ENCODE peak calls at places on chromosomes 7 and 10, in nine cellular contexts. One of them, this sample, is unnamed.
A peak's percentile ranks its signal among the peaks of the same experiment; 100 is the strongest.

GRCh38 chr7:89680161-89680560 is 474.1 kb upstream of the STEAP1 start:
- DNase-seq in psoas muscle: no peak
- DNase-seq in HepG2: no peak
- DNase-seq in GM20000: no peak
- DNase-seq in neural progenitor cell: no peak
- DNase-seq in cardiac muscle cell: no peak
- DNase-seq in mucosa of descending colon: no peak
- DNase-seq in PC-9: no peak
- DNase-seq in WTC11: no peak
- DNase-seq in this sample: no peak

GRCh38 chr7:126700807-126701604 is 551.7 kb downstream of the GRM8 start:
- DNase-seq in psoas muscle: no peak
- DNase-seq in HepG2: peak; percentile 41
- DNase-seq in GM20000: peak; percentile 76
- DNase-seq in neural progenitor cell: peak; percentile 20
- DNase-seq in cardiac muscle cell: peak; percentile 59
- DNase-seq in mucosa of descending colon: peak; percentile 66
- DNase-seq in PC-9: peak; percentile 90
- DNase-seq in WTC11: peak; percentile 48
- DNase-seq in this sample: peak; percentile 60

GRCh38 chr7:77954773-77955562 is 156.4 kb downstream of the PHTF2 start:
- DNase-seq in psoas muscle: no peak
- DNase-seq in HepG2: no peak
- DNase-seq in GM20000: no peak
- DNase-seq in neural progenitor cell: no peak
- DNase-seq in cardiac muscle cell: no peak
- DNase-seq in mucosa of descending colon: no peak
- DNase-seq in PC-9: no peak
- DNase-seq in WTC11: no peak
- DNase-seq in this sample: no peak

GRCh38 chr7:158469396-158470051 is 118.1 kb downstream of the PTPRN2 start:
- DNase-seq in psoas muscle: no peak
- DNase-seq in HepG2: no peak
- DNase-seq in GM20000: no peak
- DNase-seq in neural progenitor cell: no peak
- DNase-seq in cardiac muscle cell: no peak
- DNase-seq in mucosa of descending colon: no peak
- DNase-seq in PC-9: no peak
- DNase-seq in WTC11: no peak
- DNase-seq in this sample: no peak

GRCh38 chr10:50325449-50326188 is 74.3 kb upstream of the ASAH2 start:
- DNase-seq in psoas muscle: peak; percentile 75
- DNase-seq in HepG2: no peak
- DNase-seq in GM20000: peak; percentile 52
- DNase-seq in neural progenitor cell: no peak
- DNase-seq in cardiac muscle cell: no peak
- DNase-seq in mucosa of descending colon: no peak
- DNase-seq in PC-9: peak; percentile 88
- DNase-seq in WTC11: no peak
- DNase-seq in this sample: peak; percentile 42

GRCh38 chr7:18386590-18386989 is 109.0 kb upstream of the HDAC9 start:
- DNase-seq in psoas muscle: no peak
- DNase-seq in HepG2: no peak
- DNase-seq in GM20000: no peak
- DNase-seq in neural progenitor cell: no peak
- DNase-seq in cardiac muscle cell: no peak
- DNase-seq in mucosa of descending colon: no peak
- DNase-seq in PC-9: no peak
- DNase-seq in WTC11: no peak
- DNase-seq in this sample: no peak

GRCh38 chr10:125720002-125720382 is 483 bp downstream of the EDRF1 start:
- DNase-seq in psoas muscle: no peak
- DNase-seq in HepG2: peak; percentile 7
- DNase-seq in GM20000: no peak
- DNase-seq in neural progenitor cell: no peak
- DNase-seq in cardiac muscle cell: no peak
- DNase-seq in mucosa of descending colon: no peak
- DNase-seq in PC-9: no peak
- DNase-seq in WTC11: no peak
- DNase-seq in this sample: no peak

GRCh38 chr10:63627881-63628296 is 106.7 kb downstream of the REEP3 start:
- DNase-seq in psoas muscle: no peak
- DNase-seq in HepG2: no peak
- DNase-seq in GM20000: no peak
- DNase-seq in neural progenitor cell: no peak
- DNase-seq in cardiac muscle cell: no peak
- DNase-seq in mucosa of descending colon: no peak
- DNase-seq in PC-9: no peak
- DNase-seq in WTC11: no peak
- DNase-seq in this sample: no peak

GRCh38 chr10:123614888-123615287 is 51.3 kb upstream of the GPR26 start:
- DNase-seq in psoas muscle: peak; percentile 62
- DNase-seq in HepG2: peak; percentile 35
- DNase-seq in GM20000: peak; percentile 43
- DNase-seq in neural progenitor cell: peak; percentile 94
- DNase-seq in cardiac muscle cell: peak; percentile 96
- DNase-seq in mucosa of descending colon: no peak
- DNase-seq in PC-9: no peak
- DNase-seq in WTC11: peak; percentile 93
- DNase-seq in this sample: peak; percentile 52

GRCh38 chr7:104657134-104657533 is 328.7 kb downstream of the LHFPL3 start:
- DNase-seq in psoas muscle: no peak
- DNase-seq in HepG2: no peak
- DNase-seq in GM20000: no peak
- DNase-seq in neural progenitor cell: no peak
- DNase-seq in cardiac muscle cell: no peak
- DNase-seq in mucosa of descending colon: no peak
- DNase-seq in PC-9: no peak
- DNase-seq in WTC11: no peak
- DNase-seq in this sample: no peak

GRCh38 chr10:84138478-84139125 is 707 bp upstream of the GHITM start:
- DNase-seq in psoas muscle: peak; percentile 57
- DNase-seq in HepG2: no peak
- DNase-seq in GM20000: peak; percentile 16
- DNase-seq in neural progenitor cell: no peak
- DNase-seq in cardiac muscle cell: no peak
- DNase-seq in mucosa of descending colon: peak; percentile 75
- DNase-seq in PC-9: peak; percentile 69
- DNase-seq in WTC11: no peak
- DNase-seq in this sample: peak; percentile 14

GRCh38 chr7:27182861-27183681 is 2.0 kb downstream of the HOXA11 start:
- DNase-seq in psoas muscle: no peak
- DNase-seq in HepG2: no peak
- DNase-seq in GM20000: no peak
- DNase-seq in neural progenitor cell: peak; percentile 79
- DNase-seq in cardiac muscle cell: no peak
- DNase-seq in mucosa of descending colon: peak; percentile 56
- DNase-seq in PC-9: no peak
- DNase-seq in WTC11: peak; percentile 67
- DNase-seq in this sample: no peak

GRCh38 chr10:28554952-28555351 is 22.0 kb downstream of the WAC start:
- DNase-seq in psoas muscle: no peak
- DNase-seq in HepG2: no peak
- DNase-seq in GM20000: no peak
- DNase-seq in neural progenitor cell: no peak
- DNase-seq in cardiac muscle cell: no peak
- DNase-seq in mucosa of descending colon: no peak
- DNase-seq in PC-9: no peak
- DNase-seq in WTC11: no peak
- DNase-seq in this sample: no peak

GRCh38 chr10:73406863-73407262 is 7.0 kb downstream of the ANXA7 start:
- DNase-seq in psoas muscle: no peak
- DNase-seq in HepG2: no peak
- DNase-seq in GM20000: no peak
- DNase-seq in neural progenitor cell: no peak
- DNase-seq in cardiac muscle cell: no peak
- DNase-seq in mucosa of descending colon: no peak
- DNase-seq in PC-9: no peak
- DNase-seq in WTC11: no peak
- DNase-seq in this sample: no peak
- TF ChIP-seq CTCF in psoas muscle: no peak
- TF ChIP-seq CTCF in HepG2: no peak
- TF ChIP-seq CTCF in GM20000: no peak
- TF ChIP-seq CTCF in neural progenitor cell: no peak
- TF ChIP-seq CTCF in cardiac muscle cell: no peak
- TF ChIP-seq CTCF in mucosa of descending colon: no peak
- TF ChIP-seq CTCF in PC-9: no peak
- TF ChIP-seq CTCF in WTC11: no peak
- TF ChIP-seq CTCF in this sample: no peak

GRCh38 chr7:30791126-30791525 is 19.9 kb downstream of the MINDY4 start:
- DNase-seq in psoas muscle: no peak
- DNase-seq in HepG2: no peak
- DNase-seq in GM20000: no peak
- DNase-seq in neural progenitor cell: peak; percentile 42
- DNase-seq in cardiac muscle cell: peak; percentile 16
- DNase-seq in mucosa of descending colon: no peak
- DNase-seq in PC-9: no peak
- DNase-seq in WTC11: peak; percentile 52
- DNase-seq in this sample: no peak
- TF ChIP-seq CTCF in psoas muscle: no peak
- TF ChIP-seq CTCF in HepG2: peak; percentile 28
- TF ChIP-seq CTCF in GM20000: no peak
- TF ChIP-seq CTCF in neural progenitor cell: peak; percentile 43
- TF ChIP-seq CTCF in cardiac muscle cell: peak; percentile 17
- TF ChIP-seq CTCF in mucosa of descending colon: no peak
- TF ChIP-seq CTCF in PC-9: no peak
- TF ChIP-seq CTCF in WTC11: no peak
- TF ChIP-seq CTCF in this sample: no peak

GRCh38 chr7:148222716-148223115 is 367.9 kb upstream of the C7orf33 start:
- DNase-seq in psoas muscle: no peak
- DNase-seq in HepG2: no peak
- DNase-seq in GM20000: no peak
- DNase-seq in neural progenitor cell: no peak
- DNase-seq in cardiac muscle cell: no peak
- DNase-seq in mucosa of descending colon: no peak
- DNase-seq in PC-9: no peak
- DNase-seq in WTC11: no peak
- DNase-seq in this sample: no peak

GRCh38 chr7:148218603-148219002 is 372.0 kb upstream of the C7orf33 start:
- DNase-seq in psoas muscle: no peak
- DNase-seq in HepG2: no peak
- DNase-seq in GM20000: no peak
- DNase-seq in neural progenitor cell: no peak
- DNase-seq in cardiac muscle cell: no peak
- DNase-seq in mucosa of descending colon: no peak
- DNase-seq in PC-9: no peak
- DNase-seq in WTC11: no peak
- DNase-seq in this sample: no peak

DNA sequence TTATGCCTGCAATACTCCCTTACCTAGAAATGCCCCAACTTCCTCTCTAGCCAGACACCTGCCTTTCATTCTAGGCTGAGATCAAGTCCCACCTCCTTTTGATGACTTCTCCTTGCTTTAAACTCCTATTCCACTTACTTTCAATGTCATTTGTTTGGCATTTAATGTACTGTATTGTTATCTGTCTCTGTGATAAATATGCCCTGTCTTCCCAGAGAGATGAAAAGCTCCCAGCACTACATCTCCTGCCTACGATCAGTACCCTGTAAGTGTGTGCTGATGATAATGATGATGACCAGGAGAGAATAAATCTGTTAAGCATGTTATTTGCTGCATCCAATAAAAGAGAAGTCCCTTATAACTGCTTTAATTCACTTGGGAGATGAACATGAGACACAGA is 367.4 kb upstream of the C7orf33 start:
- DNase-seq in psoas muscle: no peak
- DNase-seq in HepG2: no peak
- DNase-seq in GM20000: no peak
- DNase-seq in neural progenitor cell: no peak
- DNase-seq in cardiac muscle cell: no peak
- DNase-seq in mucosa of descending colon: no peak
- DNase-seq in PC-9: no peak
- DNase-seq in WTC11: no peak
- DNase-seq in this sample: no peak
- TF ChIP-seq CTCF in psoas muscle: no peak
- TF ChIP-seq CTCF in HepG2: no peak
- TF ChIP-seq CTCF in GM20000: no peak
- TF ChIP-seq CTCF in neural progenitor cell: no peak
- TF ChIP-seq CTCF in cardiac muscle cell: no peak
- TF ChIP-seq CTCF in mucosa of descending colon: no peak
- TF ChIP-seq CTCF in PC-9: no peak
- TF ChIP-seq CTCF in WTC11: no peak
- TF ChIP-seq CTCF in this sample: no peak

GRCh38 chr10:117621795-117622420 is 79.4 kb downstream of the EMX2 start:
- DNase-seq in psoas muscle: no peak
- DNase-seq in HepG2: no peak
- DNase-seq in GM20000: no peak
- DNase-seq in neural progenitor cell: no peak
- DNase-seq in cardiac muscle cell: no peak
- DNase-seq in mucosa of descending colon: no peak
- DNase-seq in PC-9: no peak
- DNase-seq in WTC11: no peak
- DNase-seq in this sample: no peak

GRCh38 chr10:117621196-117621595 is 78.7 kb downstream of the EMX2 start:
- DNase-seq in psoas muscle: no peak
- DNase-seq in HepG2: no peak
- DNase-seq in GM20000: no peak
- DNase-seq in neural progenitor cell: no peak
- DNase-seq in cardiac muscle cell: no peak
- DNase-seq in mucosa of descending colon: no peak
- DNase-seq in PC-9: no peak
- DNase-seq in WTC11: no peak
- DNase-seq in this sample: no peak

GRCh38 chr10:117619200-117619599 is 76.7 kb downstream of the EMX2 start:
- DNase-seq in psoas muscle: no peak
- DNase-seq in HepG2: no peak
- DNase-seq in GM20000: no peak
- DNase-seq in neural progenitor cell: no peak
- DNase-seq in cardiac muscle cell: no peak
- DNase-seq in mucosa of descending colon: no peak
- DNase-seq in PC-9: no peak
- DNase-seq in WTC11: no peak
- DNase-seq in this sample: no peak

GRCh38 chr10:117617664-117618063 is 75.1 kb downstream of the EMX2 start:
- DNase-seq in psoas muscle: no peak
- DNase-seq in HepG2: no peak
- DNase-seq in GM20000: no peak
- DNase-seq in neural progenitor cell: no peak
- DNase-seq in cardiac muscle cell: no peak
- DNase-seq in mucosa of descending colon: no peak
- DNase-seq in PC-9: no peak
- DNase-seq in WTC11: no peak
- DNase-seq in this sample: no peak

DNA sequence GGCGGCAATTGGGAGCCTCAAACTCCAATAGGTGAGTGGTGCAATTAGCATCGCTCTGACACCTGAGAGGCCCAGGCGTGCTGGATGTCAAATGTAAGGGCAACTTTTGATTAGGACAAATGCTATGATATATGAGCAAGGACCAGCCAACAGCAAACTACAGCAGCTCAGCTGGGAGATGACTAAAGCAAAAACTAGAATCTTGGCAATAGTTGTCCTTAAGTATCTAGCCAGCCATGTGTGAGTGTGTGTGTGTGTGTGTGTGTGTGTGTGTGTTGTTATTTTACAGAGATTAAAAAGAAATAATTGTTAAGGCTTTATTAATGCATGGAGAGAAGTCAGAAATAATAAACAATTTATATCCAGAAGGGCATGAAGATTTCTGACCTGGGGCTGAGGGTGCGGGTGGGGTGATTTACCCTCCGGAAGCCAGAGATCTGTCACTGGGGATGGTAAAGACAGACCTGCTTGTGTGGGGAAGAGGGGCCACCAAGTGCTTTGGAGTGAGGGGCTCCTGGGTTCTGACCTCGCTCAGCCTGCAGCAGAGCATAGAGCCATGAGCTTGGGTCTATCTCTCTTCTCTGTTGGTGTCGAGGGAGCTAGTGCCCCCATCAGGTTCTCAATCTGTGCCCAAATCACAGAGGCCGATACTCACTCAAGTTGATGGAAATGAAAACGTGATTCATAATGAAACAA is 77.3 kb downstream of the EMX2 start:
- DNase-seq in psoas muscle: no peak
- DNase-seq in HepG2: no peak
- DNase-seq in GM20000: no peak
- DNase-seq in neural progenitor cell: no peak
- DNase-seq in cardiac muscle cell: no peak
- DNase-seq in mucosa of descending colon: no peak
- DNase-seq in PC-9: no peak
- DNase-seq in WTC11: no peak
- DNase-seq in this sample: no peak
- TF ChIP-seq CTCF in psoas muscle: no peak
- TF ChIP-seq CTCF in HepG2: no peak
- TF ChIP-seq CTCF in GM20000: no peak
- TF ChIP-seq CTCF in neural progenitor cell: no peak
- TF ChIP-seq CTCF in cardiac muscle cell: no peak
- TF ChIP-seq CTCF in mucosa of descending colon: no peak
- TF ChIP-seq CTCF in PC-9: no peak
- TF ChIP-seq CTCF in WTC11: no peak
- TF ChIP-seq CTCF in this sample: no peak

This sample was measured in GM10248.